ENCODE peak calls at places on chromosomes 2 and 18, in four cellular contexts. G, L, X and Z are unnamed samples.

GRCh38 chr2:54962935-54963334 is 87.3 kb downstream of the RTN4 start:
- DNase-seq in G (no peak), L (no peak), X (no peak), Z (no peak)

GRCh38 chr2:177883177-177883576 is 189.4 kb downstream of the PDE11A start:
- DNase-seq in G (no peak), L (no peak), X (no peak), Z (no peak)

GRCh38 chr18:55003695-55004094 is 44.4 kb upstream of the CCDC68 start:
- DNase-seq in G (no peak), L (no peak), X (no peak), Z (no peak)

GRCh38 chr2:56465491-56465890 is 281.7 kb downstream of the CCDC85A start:
- DNase-seq in G (no peak), L (no peak), X (peak; percentile 3), Z (no peak)

GRCh38 chr18:79521806-79522205 is 126.1 kb downstream of the NFATC1 start:
- DNase-seq in G (no peak), L (no peak), X (no peak), Z (no peak)

GRCh38 chr2:172361360-172361759 is 66.0 kb upstream of the ITGA6 start:
- DNase-seq in G (no peak), L (no peak), X (no peak), Z (no peak)

GRCh38 chr18:27674411-27674810 is 489.3 kb upstream of the CHST9 start:
- DNase-seq in G (no peak), L (no peak), X (no peak), Z (no peak)

GRCh38 chr2:42105330-42106256 is 57.8 kb downstream of the PKDCC start:
- DNase-seq in G (no peak), L (peak; percentile 77), X (no peak), Z (no peak)

GRCh38 chr2:200742426-200742825 is 69.3 kb upstream of the BZW1 start:
- DNase-seq in G (no peak), L (no peak), X (no peak), Z (no peak)

GRCh38 chr2:72745679-72746368 is 80.0 kb downstream of the EXOC6B start:
- DNase-seq in G (peak; percentile 39), L (peak; percentile 75), X (no peak), Z (peak; percentile 18)

GRCh38 chr2:170298861-170299429 is 121.0 kb downstream of the MYO3B start:
- DNase-seq in G (no peak), L (no peak), X (no peak), Z (no peak)